ENCODE peak calls at places on chromosome 20, in seven cellular contexts. Q, I, M, E, L, H and C are unnamed samples.
A peak's percentile ranks its signal among the peaks of the same experiment; 100 is the strongest.

GRCh38 chr20:51541189-51542032 is 1.1 kb downstream of the NFATC2 start:
- DNase-seq in I (peak; percentile 58), E (no peak), L (peak; percentile 56), M (no peak), H (peak; percentile 64), Q (peak; percentile 22), C (peak; percentile 49)

GRCh38 chr20:50824137-50824536 is 29.3 kb downstream of the BCAS4 start:
- DNase-seq in H (peak; percentile 90), Q (peak; percentile 86), M (peak; percentile 89), E (no peak), I (peak; percentile 45), L (peak; percentile 66), C (peak; percentile 73)

GRCh38 chr20:531608-532007 is 12.0 kb downstream of the CSNK2A1 start:
- DNase-seq in L (no peak), H (no peak), Q (no peak), M (no peak), I (no peak), E (no peak), C (no peak)

GRCh38 chr20:61120595-61121515 is 131.2 kb upstream of the CDH4 start:
- DNase-seq in E (no peak), I (no peak), L (peak; percentile 66), H (peak; percentile 53), Q (peak; percentile 69), M (peak; percentile 83), C (peak; percentile 59)

GRCh38 chr20:59005523-59006166 is 1.4 kb downstream of the CTSZ start:
- DNase-seq in M (no peak), L (no peak), E (no peak), Q (no peak), I (no peak), H (no peak), C (no peak)

GRCh38 chr20:10939297-10939949 is 265.6 kb upstream of the JAG1 start:
- DNase-seq in E (no peak), I (no peak), H (peak; percentile 16), Q (peak; percentile 22), L (no peak), M (peak; percentile 52), C (peak; percentile 60)

GRCh38 chr20:16147916-16148315 is 425.3 kb downstream of the KIF16B start:
- DNase-seq in I (no peak), E (no peak), L (no peak), H (no peak), M (no peak), Q (no peak), C (no peak)

GRCh38 chr20:4563534-4563933 is 158.2 kb upstream of the PRND start:
- DNase-seq in H (peak; percentile 71), L (peak; percentile 6), Q (peak; percentile 80), M (peak; percentile 73), I (no peak), E (no peak), C (peak; percentile 87)

GRCh38 chr20:40897177-40897700 is 131.4 kb upstream of the TOP1 start:
- DNase-seq in M (no peak), Q (peak; percentile 47), L (no peak), E (no peak), I (no peak), H (peak; percentile 57), C (peak; percentile 17)

GRCh38 chr20:48051810-48052491 is 266.7 kb upstream of the SULF2 start:
- DNase-seq in L (peak; percentile 74), I (no peak), Q (peak; percentile 45), H (peak; percentile 71), M (peak; percentile 96), E (no peak), C (peak; percentile 82)

GRCh38 chr20:35355372-35355771 is 56.4 kb downstream of the UQCC1 start:
- DNase-seq in Q (peak; percentile 59), H (peak; percentile 16), I (no peak), L (no peak), E (no peak), M (no peak), C (peak; percentile 67)

GRCh38 chr20:59390437-59390836 is 90.0 kb downstream of the EDN3 start:
- DNase-seq in H (no peak), I (no peak), Q (no peak), L (no peak), E (no peak), M (no peak), C (no peak)

GRCh38 chr20:57666106-57666833 is 43.5 kb downstream of the PMEPA1 start:
- DNase-seq in I (no peak), Q (no peak), H (no peak), M (no peak), E (no peak), L (no peak), C (no peak)

GRCh38 chr20:58722877-58723627 is 30.5 kb downstream of the NPEPL1 start:
- DNase-seq in I (no peak), M (no peak), E (no peak), Q (no peak), H (no peak), L (no peak), C (no peak)

GRCh38 chr20:8362457-8362856 is 230.4 kb downstream of the PLCB1 start:
- DNase-seq in L (no peak), M (no peak), E (no peak), I (no peak), H (no peak), Q (no peak), C (no peak)

GRCh38 chr20:62838511-62838910 is 21.7 kb downstream of the COL9A3 start:
- DNase-seq in E (no peak), I (no peak), H (no peak), L (no peak), Q (no peak), M (no peak), C (no peak)

GRCh38 chr20:61355585-61355984 is 103.5 kb downstream of the CDH4 start:
- DNase-seq in L (no peak), E (no peak), M (no peak), H (no peak), I (no peak), Q (no peak), C (no peak)

GRCh38 chr20:61966492-61967244 is 99.0 kb downstream of the TAF4 start:
- DNase-seq in I (no peak), E (no peak), M (no peak), H (no peak), L (no peak), Q (no peak), C (no peak)

GRCh38 chr20:46406986-46407670 is 713 bp upstream of the ELMO2 start:
- DNase-seq in L (peak; percentile 70), Q (peak; percentile 15), M (peak; percentile 62), E (peak; percentile 42), I (peak; percentile 82), H (no peak), C (no peak)

GRCh38 chr20:17794400-17794799 is 94.6 kb downstream of the BANF2 start:
- DNase-seq in E (no peak), I (no peak), H (no peak), L (no peak), Q (no peak), M (no peak), C (no peak)

GRCh38 chr20:19176483-19176882 is 36.0 kb upstream of the SLC24A3 start:
- DNase-seq in H (no peak), M (no peak), Q (no peak), L (no peak), I (no peak), E (no peak), C (no peak)

GRCh38 chr20:57680131-57680716 is 29.6 kb downstream of the PMEPA1 start:
- DNase-seq in Q (no peak), L (no peak), I (no peak), M (no peak), E (peak; percentile 86), H (no peak), C (peak; percentile 28)

GRCh38 chr20:45456632-45457031 is 12.9 kb upstream of the WFDC2 start:
- DNase-seq in L (peak; percentile 69), H (no peak), Q (no peak), I (no peak), M (peak; percentile 49), E (no peak), C (peak; percentile 33)

GRCh38 chr20:3652217-3652616 is 11.0 kb downstream of the GFRA4 start:
- DNase-seq in M (no peak), Q (no peak), L (no peak), E (no peak), H (no peak), I (no peak), C (no peak)

GRCh38 chr20:22374678-22375590 is 209.4 kb downstream of the FOXA2 start:
- DNase-seq in H (peak; percentile 50), I (no peak), Q (no peak), M (peak; percentile 78), L (no peak), E (no peak), C (peak; percentile 74)

GRCh38 chr20:10319855-10320254 is 101.2 kb downstream of the SNAP25 start:
- DNase-seq in M (peak; percentile 24), Q (no peak), I (no peak), H (no peak), E (no peak), L (no peak), C (no peak)

GRCh38 chr20:35108921-35109320 is 16.3 kb upstream of the TRPC4AP start:
- DNase-seq in L (no peak), I (no peak), E (no peak), H (no peak), M (peak; percentile 65), Q (no peak), C (no peak)

GRCh38 chr20:31903630-31904386 is 33.4 kb downstream of the TTLL9 start:
- DNase-seq in M (no peak), L (no peak), H (no peak), Q (no peak), I (no peak), E (no peak), C (no peak)
- TF ChIP-seq CTCF in M (no peak), L (no peak), H (no peak), Q (no peak), I (no peak), E (no peak), C (no peak)

GRCh38 chr20:44092551-44093248 is 94.3 kb downstream of the JPH2 start:
- DNase-seq in M (peak; percentile 61), L (peak; percentile 54), E (no peak), H (peak; percentile 69), I (no peak), Q (peak; percentile 49), C (peak; percentile 81)
- TF ChIP-seq CTCF in M (peak; percentile 52), L (peak; percentile 46), E (peak; percentile 58), H (peak; percentile 62), I (peak; percentile 49), Q (peak; percentile 56), C (peak; percentile 73)

GRCh38 chr20:1672728-1673127 is 15.1 kb upstream of the SIRPG start:
- DNase-seq in I (no peak), Q (no peak), L (no peak), E (no peak), H (no peak), M (no peak), C (no peak)
- TF ChIP-seq CTCF in I (no peak), Q (no peak), L (no peak), E (no peak), H (no peak), M (no peak), C (no peak)

DNA sequence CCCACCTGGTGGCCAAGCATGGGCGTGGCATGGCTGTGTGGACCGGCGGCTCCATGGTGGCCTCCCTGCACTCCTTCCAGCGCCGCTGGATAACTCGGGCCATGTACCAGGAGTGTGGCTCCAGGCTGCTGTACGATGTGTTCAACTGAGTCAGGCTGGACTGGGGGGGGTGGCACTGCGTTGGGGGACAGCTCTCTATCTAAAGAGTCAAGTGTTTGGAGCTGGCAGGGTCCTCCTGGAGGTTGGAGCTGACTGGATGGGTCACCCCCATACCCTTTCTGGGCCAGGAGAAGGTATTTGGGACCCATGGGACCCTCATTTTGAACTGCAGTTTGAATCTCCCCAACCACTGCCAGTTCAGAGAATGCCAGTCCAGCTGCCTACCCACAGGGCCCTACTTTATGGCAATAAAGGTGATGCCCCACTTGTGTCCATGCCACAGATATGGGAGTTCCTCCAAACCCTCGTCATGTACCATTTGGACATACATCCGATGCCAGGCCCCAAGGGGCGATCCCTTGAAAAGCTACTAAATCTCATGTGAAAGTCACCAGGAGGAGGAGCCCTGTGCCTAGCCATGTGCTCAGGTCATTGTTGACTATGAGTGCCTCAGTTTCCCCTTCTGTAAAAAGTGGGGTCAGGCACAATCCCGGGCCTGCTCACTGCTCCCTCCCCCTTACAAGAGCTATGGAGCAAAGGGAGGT is 1.5 kb downstream of the ACTL10 start:
- DNase-seq in L (no peak), E (no peak), I (no peak), M (no peak), Q (no peak), H (no peak), C (no peak)
- TF ChIP-seq CTCF in L (no peak), E (peak; percentile 92), I (peak; percentile 90), M (no peak), Q (peak; percentile 71), H (peak; percentile 85), C (peak; percentile 80)